ENCODE peak calls at places on chromosomes 5 and 9, in four cellular contexts. E, Q, F and J are unnamed samples.
A peak's percentile ranks its signal among the peaks of the same experiment; 100 is the strongest.

GRCh38 chr9:94443039-94443722 is 111.7 kb upstream of the PCAT7 start:
- DNase-seq in Q (no peak), E (no peak), F (no peak), J (no peak)

GRCh38 chr5:29143266-29143665 is 2050.2 kb upstream of the CDH6 start:
- DNase-seq in Q (no peak), E (no peak), F (no peak), J (no peak)

GRCh38 chr5:44801992-44802391 is 6.8 kb upstream of the MRPS30 start:
- DNase-seq in F (no peak), E (no peak), Q (no peak), J (no peak)

GRCh38 chr5:178227929-178228328 is 4.7 kb downstream of the PHYKPL start:
- DNase-seq in E (no peak), F (no peak), Q (no peak), J (no peak)

GRCh38 chr9:97220894-97221477 is 86.5 kb upstream of the CCDC180 start:
- DNase-seq in E (no peak), Q (no peak), F (no peak), J (no peak)

GRCh38 chr9:131671150-131671549 is 68.7 kb downstream of the RAPGEF1 start:
- DNase-seq in F (no peak), Q (no peak), E (no peak), J (no peak)

GRCh38 chr5:17374157-17374556 is 123.9 kb upstream of the TAF11L2 start:
- DNase-seq in F (no peak), E (no peak), Q (no peak), J (no peak)

GRCh38 chr9:99966001-99966400 is 59.5 kb downstream of the STX17 start:
- DNase-seq in Q (no peak), E (no peak), F (no peak), J (no peak)

GRCh38 chr9:89563511-89564256 is 41.1 kb upstream of the GADD45G start:
- DNase-seq in Q (no peak), E (no peak), F (no peak), J (no peak)

GRCh38 chr9:95036676-95037075 is 280.8 kb downstream of the FANCC start:
- DNase-seq in Q (no peak), F (no peak), E (no peak), J (no peak)

GRCh38 chr9:10614201-10614870 is 1.5 kb upstream of the PTPRD start:
- DNase-seq in F (no peak), E (no peak), Q (no peak), J (no peak)

GRCh38 chr9:10612649-10613398 is at the start of gene PTPRD:
- DNase-seq in F (no peak), E (no peak), Q (no peak), J (peak; percentile 1)

GRCh38 chr9:10613413-10613812 is 611 bp upstream of the PTPRD start:
- DNase-seq in E (no peak), Q (no peak), F (no peak), J (no peak)
- H3K4me3 ChIP-seq in E (no peak overlapping the region), Q (peak overlapping the region; percentile 62), F (no peak overlapping the region), J (no peak overlapping the region)

DNA sequence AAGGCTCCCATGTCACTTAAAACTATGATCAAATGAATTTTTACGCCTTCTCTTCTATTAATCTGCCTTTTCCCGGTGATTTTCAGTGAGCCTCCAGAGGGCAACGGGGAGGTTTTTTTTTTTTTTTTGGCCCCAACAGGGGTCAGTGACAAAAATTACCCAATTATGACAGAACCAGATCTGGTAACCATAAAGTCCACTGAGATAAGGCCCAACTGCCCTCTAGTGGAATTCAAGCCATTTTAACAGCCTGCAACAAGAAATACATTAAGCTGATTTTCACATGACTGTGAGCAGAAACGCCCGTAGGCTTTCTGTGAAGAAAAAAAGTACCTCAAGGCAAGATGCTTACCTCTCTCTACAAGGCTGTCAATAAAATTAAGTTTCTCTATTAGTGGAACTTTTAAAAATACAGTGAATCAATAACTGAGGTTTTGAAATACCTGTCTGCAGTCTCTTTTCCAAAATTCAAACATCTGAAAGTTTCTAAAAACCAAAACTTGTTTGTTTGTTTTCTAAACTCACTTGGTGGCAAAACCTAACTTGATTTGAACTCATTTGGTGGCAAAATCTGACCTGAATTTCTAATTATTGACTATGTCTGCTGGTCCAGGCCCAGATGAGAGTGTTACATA is 49.7 kb upstream of the FST start:
- DNase-seq in E (peak; percentile 38), F (peak; percentile 78), Q (no peak), J (peak; percentile 81)
- TF ChIP-seq CTCF in E (peak; percentile 21), F (peak; percentile 60), Q (peak; percentile 55), J (peak; percentile 77)

DNA sequence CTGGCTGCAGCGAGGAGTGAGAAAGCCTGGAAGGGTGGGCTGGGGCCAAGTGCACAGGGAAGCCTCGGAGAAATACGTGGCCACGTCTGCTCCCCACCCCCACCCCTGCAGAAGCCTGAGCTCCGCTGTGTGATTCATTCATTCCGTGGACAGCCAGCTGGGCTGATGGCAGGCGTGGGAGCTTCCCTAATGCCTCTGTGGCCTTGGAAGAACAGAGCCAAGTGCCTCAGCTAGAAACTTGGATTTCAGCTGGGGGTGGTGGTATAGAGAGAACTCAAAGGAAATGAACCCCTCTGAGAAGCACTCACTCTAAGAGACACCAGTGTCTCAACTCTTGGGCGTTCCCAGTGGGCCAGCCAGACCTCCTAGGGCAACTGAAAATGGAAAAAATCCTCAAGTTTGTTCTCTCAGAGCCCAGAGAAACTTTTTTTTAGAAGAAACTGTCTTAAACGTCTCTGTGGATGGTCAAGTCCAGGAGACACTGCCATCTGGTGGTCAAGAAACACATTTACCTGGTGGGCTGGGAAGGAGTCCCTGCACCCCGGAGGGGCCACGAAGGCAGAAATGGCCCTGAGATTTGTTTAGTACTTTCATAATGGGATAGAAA is 18.0 kb downstream of the ATOX1 start:
- DNase-seq in F (peak; percentile 91), Q (peak; percentile 71), E (peak; percentile 76), J (peak; percentile 97)
- H3K4me3 ChIP-seq in F (peak overlapping the region; percentile 4), Q (peak overlapping the region; percentile 26), E (no peak overlapping the region), J (peak overlapping the region; percentile 42)

GRCh38 chr9:35415769-35416427 is 74.0 kb upstream of the RUSC2 start:
- DNase-seq in F (no peak), Q (no peak), E (peak; percentile 21), J (no peak)
- TF ChIP-seq CTCF in F (no peak), Q (no peak), E (peak; percentile 22), J (no peak)

GRCh38 chr9:137030931-137031527 is 859 bp downstream of the FUT7 start:
- DNase-seq in F (no peak), E (no peak), Q (no peak), J (no peak)
- H3K4me3 ChIP-seq in F (no peak overlapping the region), E (peak overlapping the region; percentile 16), Q (no peak overlapping the region), J (no peak overlapping the region)

DNA sequence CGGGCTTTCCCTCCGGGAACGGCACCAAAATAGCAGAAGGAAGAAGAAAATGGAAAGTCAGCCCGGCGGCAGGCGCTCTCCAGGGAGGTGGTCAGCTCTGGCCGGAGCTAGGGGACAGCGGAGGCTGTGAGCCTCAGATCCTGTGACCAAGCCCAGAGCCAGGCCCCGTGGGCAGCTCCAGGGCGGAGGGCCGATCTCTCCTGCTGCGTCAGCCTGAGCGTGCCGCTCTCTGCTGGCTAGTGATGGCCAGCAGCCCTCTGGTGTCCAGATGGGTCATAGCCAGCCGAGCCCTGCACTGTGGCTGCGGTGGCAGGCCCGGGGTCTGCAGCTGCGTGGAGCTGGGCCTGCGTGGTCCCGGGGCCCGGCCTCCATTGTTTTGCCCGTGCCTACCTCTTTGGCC is 16.9 kb upstream of the NRARP start:
- DNase-seq in F (peak; percentile 53), Q (peak; percentile 67), E (no peak), J (no peak)
- TF ChIP-seq CTCF in F (peak; percentile 12), Q (peak; percentile 66), E (no peak), J (peak; percentile 30)

GRCh38 chr9:110669439-110669838 is 848 bp downstream of the MUSK start:
- DNase-seq in E (no peak), Q (no peak), F (no peak), J (peak; percentile 8)
- H3K4me3 ChIP-seq in E (no peak overlapping the region), Q (peak overlapping the region; percentile 44), F (no peak overlapping the region), J (no peak overlapping the region)

GRCh38 chr9:92729735-92730155 is 34.9 kb downstream of the BICD2 start:
- DNase-seq in Q (no peak), E (no peak), F (no peak), J (no peak)
- TF ChIP-seq CTCF in Q (no peak), E (no peak), F (no peak), J (no peak)

DNA sequence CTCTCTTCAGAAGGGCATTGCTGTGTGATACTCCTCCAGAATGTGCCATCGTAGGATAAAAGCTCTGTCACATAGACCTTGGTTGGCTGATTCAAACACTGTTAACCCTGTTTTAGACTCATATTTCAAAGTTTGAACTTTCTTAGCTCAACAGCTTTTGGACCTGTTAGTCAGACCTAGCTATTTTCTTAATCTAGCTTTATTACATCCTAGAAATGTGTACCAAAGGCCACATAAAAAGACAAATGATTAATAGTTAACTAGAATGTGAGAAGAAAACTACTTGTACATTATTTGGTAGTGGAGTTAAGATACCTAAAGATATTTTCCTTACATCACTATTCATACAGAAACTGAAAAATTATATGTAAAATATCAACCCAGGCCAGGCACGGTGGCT is 4.3 kb downstream of the RHOBTB3 start:
- DNase-seq in E (no peak), F (no peak), Q (no peak), J (no peak)
- H3K4me3 ChIP-seq in E (no peak overlapping the region), F (peak overlapping the region; percentile 93), Q (peak overlapping the region; percentile 89), J (peak overlapping the region; percentile 85)

GRCh38 chr5:1011226-1011631 is 2.6 kb downstream of the NKD2 start:
- DNase-seq in Q (peak; percentile 22), F (no peak), E (peak; percentile 54), J (no peak)
- TF ChIP-seq CTCF in Q (peak; percentile 19), F (peak; percentile 12), E (peak; percentile 38), J (no peak)